ENCODE peak calls at places on chromosomes 4 and X, in four cellular contexts. J, S, O and T are unnamed samples.
A peak's percentile ranks its signal among the peaks of the same experiment; 100 is the strongest.

GRCh38 chr4:24753519-24753918 is 41.9 kb upstream of the SOD3 start:
- DNase-seq in O (no peak), S (no peak), J (no peak), T (no peak)

GRCh38 chrX:100376581-100376980 is 33.5 kb downstream of the PCDH19 start:
- DNase-seq in J (peak; percentile 2), S (peak; percentile 12), O (no peak), T (no peak)

GRCh38 chr4:77073981-77074865 is 1.6 kb downstream of the CCNI start:
- DNase-seq in O (no peak), J (no peak), S (peak; percentile 34), T (no peak)

GRCh38 chr4:180407273-180407885 is 1835.8 kb upstream of the TENM3 start:
- DNase-seq in J (no peak), O (no peak), S (no peak), T (no peak)

GRCh38 chr4:89939994-89940393 is 45.3 kb downstream of the MMRN1 start:
- DNase-seq in S (peak; percentile 10), O (peak; percentile 51), J (no peak), T (no peak)

GRCh38 chrX:115284877-115285276 is 4.6 kb upstream of the LUZP4 start:
- DNase-seq in S (peak; percentile 3), J (no peak), O (no peak), T (no peak)

GRCh38 chr4:187666634-187667033 is 328.9 kb upstream of the ZFP42 start:
- DNase-seq in O (no peak), J (no peak), S (peak; percentile 3), T (no peak)

GRCh38 chrX:1249101-1249887 is 19.3 kb upstream of the CSF2RA start:
- DNase-seq in J (no peak), O (no peak), S (peak; percentile 16), T (no peak)

GRCh38 chrX:150692837-150693781 is at the start of gene MTMR1:
- DNase-seq in S (no peak), O (no peak), J (no peak), T (no peak)

GRCh38 chr4:825063-825968 is 613 bp downstream of the CPLX1 start:
- DNase-seq in J (no peak), O (no peak), S (peak; percentile 26), T (no peak)

GRCh38 chr4:68372588-68372987 is 22.7 kb upstream of the YTHDC1 start:
- DNase-seq in S (peak; percentile 56), J (no peak), O (no peak), T (no peak)

GRCh38 chr4:22237155-22237751 is 278.6 kb downstream of the ADGRA3 start:
- DNase-seq in O (no peak), S (no peak), J (no peak), T (no peak)

GRCh38 chrX:152738560-152738959 is 5.0 kb downstream of the MAGEA12 start:
- DNase-seq in S (no peak), J (no peak), O (no peak), T (no peak)

GRCh38 chr4:90127223-90127705 is at the start of gene CCSER1:
- DNase-seq in S (no peak), O (peak; percentile 31), J (no peak), T (peak; percentile 86)

GRCh38 chrX:68415289-68415688 is 18.0 kb downstream of the OPHN1 start:
- DNase-seq in S (peak; percentile 23), J (no peak), O (peak; percentile 75), T (no peak)
- TF ChIP-seq CTCF in S (no peak), J (no peak), O (no peak), T (no peak)

GRCh38 chr4:102478186-102478585 is 23.0 kb upstream of the NFKB1 start:
- DNase-seq in S (no peak), J (no peak), O (no peak), T (no peak)
- TF ChIP-seq CTCF in S (no peak), J (no peak), O (no peak), T (no peak)

GRCh38 chr4:102610007-102610406 is 108.8 kb downstream of the NFKB1 start:
- DNase-seq in S (peak; percentile 34), O (no peak), J (no peak), T (no peak)
- TF ChIP-seq CTCF in S (peak; percentile 43), O (peak; percentile 56), J (peak; percentile 37), T (no peak)

GRCh38 chr4:155207534-155208257 is 740 bp upstream of the NPY2R start:
- DNase-seq in J (no peak), O (peak; percentile 4), S (no peak), T (no peak)
- TF ChIP-seq CTCF in J (no peak), O (peak; percentile 51), S (no peak), T (no peak)

GRCh38 chr4:142516686-142517145 is 329.4 kb downstream of the INPP4B start:
- DNase-seq in O (peak; percentile 69), S (peak; percentile 54), J (peak; percentile 67), T (no peak)

GRCh38 chr4:142523111-142523510 is 323.0 kb downstream of the INPP4B start:
- DNase-seq in J (no peak), S (no peak), O (no peak), T (no peak)

DNA sequence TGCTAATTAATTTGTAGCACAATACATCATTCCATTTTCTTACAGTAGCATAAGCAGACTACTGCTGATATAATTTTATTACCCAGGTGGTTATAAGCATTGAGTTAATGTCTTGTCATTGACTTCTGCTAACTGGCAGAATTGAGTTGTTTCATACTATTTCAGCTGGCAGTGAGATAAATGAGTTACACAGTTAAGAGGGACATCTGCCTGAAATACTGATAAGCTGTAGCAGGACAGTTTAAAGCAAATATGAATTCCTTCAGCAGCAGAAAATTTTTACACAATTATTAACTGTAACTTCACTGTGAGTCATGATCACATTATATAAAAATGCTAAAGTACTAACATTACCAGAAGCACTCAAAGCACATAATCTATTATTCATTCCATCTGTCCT is 326.8 kb downstream of the INPP4B start:
- DNase-seq in O (no peak), S (no peak), J (no peak), T (no peak)
- TF ChIP-seq CTCF in O (no peak), S (no peak), J (no peak), T (no peak)

GRCh38 chr4:75048208-75048879 is 115.4 kb downstream of the PARM1 start:
- DNase-seq in O (no peak), S (no peak), J (no peak), T (no peak)
- TF ChIP-seq CTCF in O (no peak), S (peak; percentile 16), J (no peak), T (no peak)